ENCODE peak calls at places on chromosomes 3 and 15, in four cellular contexts. One of them, this sample, is unnamed.

GRCh38 chr3:138367912-138368311 is 19.5 kb downstream of the MRAS start:
- DNase-seq in K562: peak
- DNase-seq in HCT116: no peak
- DNase-seq in HepG2: no peak
- DNase-seq in this sample: no peak

GRCh38 chr3:62097121-62097520 is 276.2 kb downstream of the FEZF2 start:
- DNase-seq in K562: no peak
- DNase-seq in HepG2: no peak
- DNase-seq in HCT116: no peak
- DNase-seq in this sample: no peak

GRCh38 chr15:88043396-88043795 is 213.1 kb downstream of the NTRK3 start:
- DNase-seq in HCT116: no peak
- DNase-seq in HepG2: no peak
- DNase-seq in K562: no peak
- DNase-seq in this sample: no peak

GRCh38 chr3:40971191-40972168 is 227.8 kb upstream of the CTNNB1 start:
- DNase-seq in HepG2: peak
- DNase-seq in HCT116: peak
- DNase-seq in K562: no peak
- DNase-seq in this sample: peak

GRCh38 chr3:16543242-16543864 is 29.9 kb upstream of the RFTN1 start:
- DNase-seq in HepG2: no peak
- DNase-seq in HCT116: no peak
- DNase-seq in K562: no peak
- DNase-seq in this sample: no peak

GRCh38 chr3:66625464-66626216 is 124.8 kb upstream of the LRIG1 start:
- DNase-seq in HepG2: no peak
- DNase-seq in K562: no peak
- DNase-seq in HCT116: no peak
- DNase-seq in this sample: no peak

GRCh38 chr3:107458871-107459270 is 63.9 kb upstream of the BBX start:
- DNase-seq in HepG2: no peak
- DNase-seq in HCT116: no peak
- DNase-seq in K562: no peak
- DNase-seq in this sample: no peak

GRCh38 chr3:129608087-129608935 is 1.8 kb upstream of the PLXND1 start:
- DNase-seq in K562: no peak
- DNase-seq in HepG2: no peak
- DNase-seq in HCT116: no peak
- DNase-seq in this sample: no peak

GRCh38 chr3:128383316-128384235 is 83.1 kb downstream of the DNAJB8 start:
- DNase-seq in HepG2: peak
- DNase-seq in HCT116: peak
- DNase-seq in K562: peak
- DNase-seq in this sample: peak

GRCh38 chr3:27746838-27747237 is 24.7 kb upstream of the EOMES start:
- DNase-seq in K562: no peak
- DNase-seq in HepG2: no peak
- DNase-seq in HCT116: no peak
- DNase-seq in this sample: no peak

GRCh38 chr3:57003676-57004075 is 56.8 kb upstream of the SPATA12 start:
- DNase-seq in HepG2: no peak
- DNase-seq in K562: no peak
- DNase-seq in HCT116: no peak
- DNase-seq in this sample: no peak

GRCh38 chr3:122908251-122908650 is 113.4 kb downstream of the SLC49A4 start:
- DNase-seq in K562: no peak
- DNase-seq in HepG2: no peak
- DNase-seq in HCT116: no peak
- DNase-seq in this sample: no peak

GRCh38 chr3:21599890-21600289 is 151.1 kb downstream of the ZNF385D start:
- DNase-seq in K562: no peak
- DNase-seq in HepG2: no peak
- DNase-seq in HCT116: no peak
- DNase-seq in this sample: no peak

GRCh38 chr3:13827256-13827655 is 52.6 kb downstream of the WNT7A start:
- DNase-seq in K562: no peak
- DNase-seq in HepG2: no peak
- DNase-seq in HCT116: no peak
- DNase-seq in this sample: no peak

GRCh38 chr15:84398763-84399701 is 163.5 kb downstream of the GOLGA6L4 start:
- DNase-seq in K562: peak
- DNase-seq in HepG2: no peak
- DNase-seq in HCT116: no peak
- DNase-seq in this sample: no peak

GRCh38 chr3:197468866-197469382 is 86.8 kb downstream of the BDH1 start:
- DNase-seq in HepG2: peak
- DNase-seq in HCT116: no peak
- DNase-seq in K562: no peak
- DNase-seq in this sample: no peak

GRCh38 chr3:23086366-23086765 is 116.8 kb upstream of the UBE2E2 start:
- DNase-seq in K562: no peak
- DNase-seq in HCT116: no peak
- DNase-seq in HepG2: no peak
- DNase-seq in this sample: no peak

GRCh38 chr3:127714151-127714571 is 41.4 kb downstream of the ABTB1 start:
- DNase-seq in K562: no peak
- DNase-seq in HCT116: no peak
- DNase-seq in HepG2: no peak
- DNase-seq in this sample: no peak

GRCh38 chr3:16917256-16917935 is 32.6 kb downstream of the PLCL2 start:
- DNase-seq in K562: no peak
- DNase-seq in HepG2: no peak
- DNase-seq in HCT116: no peak
- DNase-seq in this sample: no peak

GRCh38 chr3:115937054-115937453 is 313.7 kb downstream of the GAP43 start:
- DNase-seq in HCT116: no peak
- DNase-seq in HepG2: no peak
- DNase-seq in K562: no peak
- DNase-seq in this sample: no peak

GRCh38 chr3:156291269-156292123 is 171.1 kb downstream of the KCNAB1 start:
- DNase-seq in HepG2: no peak
- DNase-seq in HCT116: no peak
- DNase-seq in K562: no peak
- DNase-seq in this sample: no peak

GRCh38 chr15:60791216-60791615 is 312.3 kb upstream of the ICE2 start:
- DNase-seq in HepG2: no peak
- DNase-seq in HCT116: no peak
- DNase-seq in K562: no peak
- DNase-seq in this sample: no peak

GRCh38 chr3:70822777-70823176 is 510.3 kb upstream of the MDFIC2 start:
- DNase-seq in HCT116: no peak
- DNase-seq in HepG2: no peak
- DNase-seq in K562: no peak
- DNase-seq in this sample: no peak

GRCh38 chr3:70821602-70822001 is 509.2 kb upstream of the MDFIC2 start:
- DNase-seq in K562: no peak
- DNase-seq in HepG2: no peak
- DNase-seq in HCT116: no peak
- DNase-seq in this sample: no peak

GRCh38 chr3:70823622-70824021 is 511.2 kb upstream of the MDFIC2 start:
- DNase-seq in K562: no peak
- DNase-seq in HepG2: no peak
- DNase-seq in HCT116: no peak
- DNase-seq in this sample: no peak

GRCh38 chr3:70824785-70825184 is 512.3 kb upstream of the MDFIC2 start:
- DNase-seq in HepG2: no peak
- DNase-seq in HCT116: no peak
- DNase-seq in K562: no peak
- DNase-seq in this sample: no peak

GRCh38 chr3:70824078-70824477 is 511.6 kb upstream of the MDFIC2 start:
- DNase-seq in K562: no peak
- DNase-seq in HCT116: no peak
- DNase-seq in HepG2: no peak
- DNase-seq in this sample: no peak
- TF ChIP-seq TCF7L2 in K562: no peak
- TF ChIP-seq TCF7L2 in HCT116: no peak
- TF ChIP-seq TCF7L2 in HepG2: no peak
- TF ChIP-seq TCF7L2 in this sample: no peak

GRCh38 chr3:12170207-12170606 is 11.5 kb upstream of the TIMP4 start:
- DNase-seq in HCT116: no peak
- DNase-seq in HepG2: no peak
- DNase-seq in K562: no peak
- DNase-seq in this sample: no peak
- TF ChIP-seq TCF7L2 in HCT116: no peak
- TF ChIP-seq TCF7L2 in HepG2: no peak
- TF ChIP-seq TCF7L2 in K562: no peak
- TF ChIP-seq TCF7L2 in this sample: no peak

GRCh38 chr3:33128706-33129105 is 14.9 kb downstream of the CRTAP start:
- DNase-seq in K562: no peak
- DNase-seq in HCT116: no peak
- DNase-seq in HepG2: no peak
- DNase-seq in this sample: no peak
- TF ChIP-seq TCF7L2 in K562: no peak
- TF ChIP-seq TCF7L2 in HCT116: no peak
- TF ChIP-seq TCF7L2 in HepG2: no peak
- TF ChIP-seq TCF7L2 in this sample: no peak

GRCh38 chr15:100252779-100253417 is 88.9 kb downstream of the ADAMTS17 start:
- DNase-seq in HepG2: no peak
- DNase-seq in K562: no peak
- DNase-seq in HCT116: no peak
- DNase-seq in this sample: no peak
- TF ChIP-seq TCF7L2 in HepG2: no peak
- TF ChIP-seq TCF7L2 in K562: no peak
- TF ChIP-seq TCF7L2 in HCT116: no peak
- TF ChIP-seq TCF7L2 in this sample: no peak

GRCh38 chr15:41637086-41637485 is 23.1 kb upstream of the MGA start:
- DNase-seq in K562: no peak
- DNase-seq in HCT116: no peak
- DNase-seq in HepG2: no peak
- DNase-seq in this sample: no peak

GRCh38 chr15:41631880-41632279 is 28.3 kb upstream of the MGA start:
- DNase-seq in HepG2: no peak
- DNase-seq in K562: no peak
- DNase-seq in HCT116: no peak
- DNase-seq in this sample: no peak

GRCh38 chr15:41633609-41634008 is 26.6 kb upstream of the MGA start:
- DNase-seq in HCT116: no peak
- DNase-seq in HepG2: no peak
- DNase-seq in K562: no peak
- DNase-seq in this sample: no peak

GRCh38 chr15:41630616-41631218 is 29.5 kb upstream of the MGA start:
- DNase-seq in HCT116: no peak
- DNase-seq in K562: no peak
- DNase-seq in HepG2: peak
- DNase-seq in this sample: no peak

GRCh38 chr15:41634072-41634628 is 26.1 kb upstream of the MGA start:
- DNase-seq in HCT116: no peak
- DNase-seq in K562: no peak
- DNase-seq in HepG2: no peak
- DNase-seq in this sample: no peak
- TF ChIP-seq TCF7L2 in HCT116: no peak
- TF ChIP-seq TCF7L2 in K562: no peak
- TF ChIP-seq TCF7L2 in HepG2: no peak
- TF ChIP-seq TCF7L2 in this sample: no peak

DNA sequence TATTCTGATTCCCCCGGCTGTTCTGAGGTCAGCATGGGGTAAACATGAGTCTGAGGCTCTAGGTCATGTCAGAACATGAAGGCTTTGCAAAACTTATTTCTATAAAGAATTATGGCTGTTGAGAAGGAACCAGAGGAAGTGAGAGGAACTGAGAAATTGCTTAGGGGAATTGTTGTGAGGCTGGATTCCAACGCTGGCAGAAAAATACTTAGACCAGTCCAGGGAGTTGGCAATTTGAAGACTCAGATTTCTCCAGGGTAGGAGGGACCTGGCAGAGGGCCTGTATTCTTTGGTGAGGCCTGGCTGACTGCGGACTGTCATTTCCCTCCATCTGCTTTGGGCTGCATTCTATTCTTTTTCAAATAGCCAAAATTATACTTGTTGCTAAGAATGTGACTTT is 155.5 kb downstream of the PLD1 start:
- DNase-seq in HepG2: no peak
- DNase-seq in HCT116: no peak
- DNase-seq in K562: no peak
- DNase-seq in this sample: no peak
- TF ChIP-seq TCF7L2 in HepG2: no peak
- TF ChIP-seq TCF7L2 in HCT116: no peak
- TF ChIP-seq TCF7L2 in K562: no peak
- TF ChIP-seq TCF7L2 in this sample: no peak

DNA sequence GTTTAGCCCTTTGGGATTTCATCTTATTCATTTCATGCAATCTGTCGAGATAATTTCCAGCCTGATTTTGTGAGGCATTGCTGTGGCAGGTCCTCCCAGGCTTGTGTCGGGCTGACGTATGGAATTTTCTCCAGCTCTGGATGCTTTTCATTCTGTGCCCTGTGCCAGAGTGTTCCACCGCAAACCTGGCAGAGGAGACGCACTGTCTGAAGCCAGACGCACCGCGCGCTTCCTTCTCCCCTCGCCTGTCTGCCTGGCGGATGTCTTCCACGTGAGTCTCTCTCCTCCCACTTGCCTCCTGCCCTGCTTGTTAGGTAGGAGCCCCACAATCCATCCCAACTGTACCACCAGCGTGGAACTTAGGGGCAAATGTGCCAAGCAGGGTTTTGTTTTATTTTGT is 20.1 kb upstream of the GLCE start:
- DNase-seq in HepG2: no peak
- DNase-seq in HCT116: no peak
- DNase-seq in K562: no peak
- DNase-seq in this sample: no peak
- TF ChIP-seq TCF7L2 in HepG2: no peak
- TF ChIP-seq TCF7L2 in HCT116: no peak
- TF ChIP-seq TCF7L2 in K562: no peak
- TF ChIP-seq TCF7L2 in this sample: no peak

DNA sequence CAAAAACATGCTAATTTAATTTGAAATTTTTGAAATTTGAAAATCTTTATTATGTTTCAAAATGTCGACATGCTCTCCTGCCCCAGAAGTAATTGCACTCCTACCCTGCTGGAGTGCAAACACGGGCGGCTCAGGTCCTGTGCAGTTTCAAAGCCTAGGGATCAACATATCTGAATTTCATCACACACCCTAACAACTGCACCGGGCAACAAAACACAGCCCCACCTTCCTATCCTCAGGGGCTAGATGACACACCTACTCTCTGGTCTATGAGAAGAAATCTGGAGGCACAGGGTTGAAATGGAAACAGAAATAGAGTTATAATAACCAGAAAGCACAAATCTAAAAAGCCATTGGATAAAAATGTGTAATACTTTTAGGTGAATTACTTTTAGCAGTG is 61.4 kb downstream of the BFSP2 start:
- DNase-seq in HepG2: peak
- DNase-seq in HCT116: no peak
- DNase-seq in K562: no peak
- DNase-seq in this sample: no peak
- TF ChIP-seq TCF7L2 in HepG2: no peak
- TF ChIP-seq TCF7L2 in HCT116: no peak
- TF ChIP-seq TCF7L2 in K562: no peak
- TF ChIP-seq TCF7L2 in this sample: no peak

This sample was measured in Panc1.